ENCODE peak calls at places on chromosomes 6 and 20, in six cellular contexts. S is fibroblast of lung, R is ovary, I is PC-9, N is uterus, P is left ventricle myocardium inferior. E is an unnamed sample. For H3K4me1, the result is how much of the 10 kb centered on the place peaks cover.

GRCh38 chr6:28281288-28282064 is at the start of gene PGBD1:
- DNase-seq in R (peak), P (peak), N (peak), S (peak), I (peak), E (peak)

GRCh38 chr6:33672808-33673207 is 38.7 kb downstream of the UQCC2 start:
- DNase-seq in R (peak), I (peak), P (peak), N (no peak), S (peak), E (no peak)

GRCh38 chr20:17626217-17627007 is 55.6 kb downstream of the RRBP1 start:
- DNase-seq in N (no peak), I (no peak), P (peak), R (peak), S (no peak), E (peak)

GRCh38 chr6:167879612-167880011 is 52.9 kb downstream of the AFDN start:
- DNase-seq in P (no peak), I (no peak), N (no peak), R (no peak), S (no peak), E (no peak)

GRCh38 chr6:139173172-139173571 is 38.3 kb downstream of the HECA start:
- DNase-seq in I (no peak), R (no peak), S (no peak), P (no peak), N (no peak), E (no peak)

GRCh38 chr20:20824924-20825584 is 112.6 kb upstream of the RALGAPA2 start:
- DNase-seq in S (no peak), I (peak), P (peak), N (peak), R (peak), E (peak)

GRCh38 chr20:34522969-34523871 is 7.0 kb downstream of the DYNLRB1 start:
- DNase-seq in R (no peak), N (peak), P (peak), I (peak), S (peak), E (no peak)

GRCh38 chr20:57397004-57397692 is 6.0 kb downstream of the RBM38 start:
- DNase-seq in S (peak), R (peak), P (peak), N (no peak), I (no peak), E (no peak)

GRCh38 chr20:22339091-22339881 is 245.1 kb downstream of the FOXA2 start:
- DNase-seq in R (no peak), I (peak), N (no peak), S (peak), P (no peak), E (no peak)

GRCh38 chr6:41723178-41723935 is 12.1 kb downstream of the TFEB start:
- DNase-seq in N (peak), S (peak), I (peak), R (no peak), P (peak), E (peak)

GRCh38 chr20:52722926-52723325 is 249.2 kb upstream of the TSHZ2 start:
- DNase-seq in S (no peak), I (no peak), N (no peak), P (no peak), R (no peak), E (no peak)

GRCh38 chr6:72748759-72749158 is 126.9 kb downstream of the KCNQ5 start:
- DNase-seq in I (no peak), R (no peak), N (no peak), S (peak), P (no peak), E (no peak)

GRCh38 chr6:20400476-20401402 is 940 bp upstream of the E2F3 start:
- DNase-seq in S (peak), N (peak), P (peak), R (no peak), I (no peak), E (no peak)

GRCh38 chr20:14418441-14418840 is 81.0 kb upstream of the FLRT3 start:
- DNase-seq in R (no peak), N (no peak), S (no peak), P (no peak), I (no peak), E (no peak)

GRCh38 chr6:14765106-14765505 is 480.8 kb upstream of the JARID2 start:
- DNase-seq in R (no peak), I (no peak), N (no peak), S (peak), P (no peak), E (no peak)

GRCh38 chr6:41657131-41658094 is 19.1 kb downstream of the MDFI start:
- DNase-seq in S (no peak), N (no peak), I (no peak), P (no peak), R (no peak), E (no peak)

GRCh38 chr6:148550569-148550968 is 196.3 kb upstream of the UST start:
- DNase-seq in N (no peak), I (no peak), S (peak), R (no peak), P (no peak), E (no peak)

GRCh38 chr6:76707630-76708029 is 635.2 kb upstream of the IMPG1 start:
- DNase-seq in P (no peak), I (no peak), N (no peak), S (no peak), R (no peak), E (no peak)

GRCh38 chr6:54245265-54245664 is 63.0 kb upstream of the TINAG start:
- DNase-seq in P (no peak), S (no peak), I (no peak), N (no peak), R (no peak), E (no peak)

GRCh38 chr6:164005312-164005711 is 590.8 kb downstream of the QKI start:
- DNase-seq in R (no peak), N (no peak), P (no peak), I (no peak), S (peak), E (no peak)

GRCh38 chr6:35015996-35016395 is 125.1 kb downstream of the TCP11 start:
- DNase-seq in P (no peak), I (no peak), S (peak), N (no peak), R (no peak), E (no peak)

GRCh38 chr20:51326241-51326819 is 216.2 kb downstream of the NFATC2 start:
- DNase-seq in I (no peak), N (peak), P (peak), S (peak), R (no peak), E (no peak)

GRCh38 chr6:25452027-25452426 is 172.9 kb downstream of the CARMIL1 start:
- DNase-seq in P (no peak), N (no peak), I (no peak), S (no peak), R (no peak), E (no peak)

GRCh38 chr20:15561707-15562106 is 1011.5 kb downstream of the KIF16B start:
- DNase-seq in I (no peak), P (no peak), R (no peak), N (no peak), S (no peak), E (no peak)

GRCh38 chr6:117655380-117655779 is 19.9 kb upstream of the NUS1 start:
- DNase-seq in I (no peak), R (no peak), S (no peak), P (no peak), N (no peak), E (no peak)

GRCh38 chr6:21240709-21241108 is 352.8 kb upstream of the SOX4 start:
- DNase-seq in I (no peak), P (no peak), S (no peak), N (no peak), R (no peak), E (no peak)

GRCh38 chr6:106849130-106849529 is 125.4 kb downstream of the CD24 start:
- DNase-seq in I (no peak), R (no peak), N (no peak), P (no peak), S (no peak), E (no peak)

GRCh38 chr20:10654630-10655029 is 19.2 kb downstream of the JAG1 start:
- DNase-seq in R (peak), N (no peak), I (no peak), P (no peak), S (no peak), E (no peak)

GRCh38 chr6:99790679-99791078 is 184.0 kb downstream of the PRDM13 start:
- DNase-seq in P (no peak), I (no peak), R (no peak), S (no peak), N (no peak), E (no peak)

GRCh38 chr6:150145427-150145826 is 2.6 kb downstream of the PPP1R14C start:
- DNase-seq in N (no peak), R (no peak), P (no peak), I (no peak), S (no peak), E (no peak)

GRCh38 chr6:38035478-38035877 is 216.0 kb downstream of the ZFAND3 start:
- DNase-seq in S (no peak), N (no peak), I (no peak), P (no peak), R (no peak), E (no peak)

GRCh38 chr6:815348-815738 is 122.4 kb upstream of the EXOC2 start:
- DNase-seq in S (no peak), I (no peak), R (no peak), P (no peak), N (no peak), E (no peak)

GRCh38 chr20:23021941-23022340 is 13.2 kb upstream of the SSTR4 start:
- DNase-seq in P (no peak), N (no peak), I (no peak), R (no peak), S (no peak), E (no peak)

DNA sequence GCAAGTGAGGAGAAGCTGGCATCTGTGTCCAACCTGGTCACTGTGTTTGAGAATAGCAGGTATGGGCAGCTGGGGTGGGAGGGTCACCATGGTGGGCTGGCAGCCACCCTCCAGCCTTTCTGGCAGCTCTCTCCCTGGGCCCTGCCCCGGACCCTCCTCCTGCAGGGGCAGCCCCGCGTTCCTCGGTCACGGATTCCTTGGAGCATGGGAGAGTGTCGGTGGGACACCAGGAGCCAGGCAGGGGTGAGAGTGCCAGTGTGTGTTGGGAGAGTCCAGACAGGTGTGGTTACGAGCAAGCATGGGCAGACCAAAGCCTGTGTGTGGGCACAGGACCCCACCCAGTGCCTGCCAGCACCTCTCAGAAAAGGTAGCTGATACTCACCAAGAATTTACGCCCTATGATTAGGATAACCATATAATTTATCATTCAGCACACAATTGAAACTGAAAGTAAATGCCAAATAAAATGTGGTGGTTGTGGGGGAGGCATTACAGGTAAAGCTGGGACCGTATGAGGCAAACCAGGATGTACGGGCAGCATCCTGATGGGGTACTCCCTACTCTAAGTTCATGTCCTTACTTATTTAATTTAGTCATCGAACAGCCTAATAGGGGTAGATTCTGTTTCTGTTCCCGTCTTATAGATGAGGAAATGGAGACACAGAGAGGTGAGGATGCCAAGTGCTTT is 516 bp downstream of the FGD2 start:
- DNase-seq in R (no peak), I (no peak), N (no peak), P (no peak), S (no peak), E (no peak)
- H3K4me3 ChIP-seq in R (no peak), I (no peak), N (no peak), P (peak), S (no peak), E (peak)

GRCh38 chr20:62910777-62911497 is 15.4 kb downstream of the DIDO1 start:
- DNase-seq in R (no peak), N (no peak), I (no peak), P (no peak), S (no peak), E (no peak)

GRCh38 chr20:62906647-62907375 is 19.5 kb downstream of the DIDO1 start:
- DNase-seq in N (no peak), P (no peak), I (no peak), R (no peak), S (no peak), E (no peak)

GRCh38 chr20:62910217-62910766 is 16.0 kb downstream of the DIDO1 start:
- DNase-seq in S (no peak), R (no peak), N (no peak), I (no peak), P (no peak), E (no peak)

GRCh38 chr20:62907377-62908317 is 18.7 kb downstream of the DIDO1 start:
- DNase-seq in S (peak), N (no peak), R (no peak), I (no peak), P (no peak), E (no peak)

DNA sequence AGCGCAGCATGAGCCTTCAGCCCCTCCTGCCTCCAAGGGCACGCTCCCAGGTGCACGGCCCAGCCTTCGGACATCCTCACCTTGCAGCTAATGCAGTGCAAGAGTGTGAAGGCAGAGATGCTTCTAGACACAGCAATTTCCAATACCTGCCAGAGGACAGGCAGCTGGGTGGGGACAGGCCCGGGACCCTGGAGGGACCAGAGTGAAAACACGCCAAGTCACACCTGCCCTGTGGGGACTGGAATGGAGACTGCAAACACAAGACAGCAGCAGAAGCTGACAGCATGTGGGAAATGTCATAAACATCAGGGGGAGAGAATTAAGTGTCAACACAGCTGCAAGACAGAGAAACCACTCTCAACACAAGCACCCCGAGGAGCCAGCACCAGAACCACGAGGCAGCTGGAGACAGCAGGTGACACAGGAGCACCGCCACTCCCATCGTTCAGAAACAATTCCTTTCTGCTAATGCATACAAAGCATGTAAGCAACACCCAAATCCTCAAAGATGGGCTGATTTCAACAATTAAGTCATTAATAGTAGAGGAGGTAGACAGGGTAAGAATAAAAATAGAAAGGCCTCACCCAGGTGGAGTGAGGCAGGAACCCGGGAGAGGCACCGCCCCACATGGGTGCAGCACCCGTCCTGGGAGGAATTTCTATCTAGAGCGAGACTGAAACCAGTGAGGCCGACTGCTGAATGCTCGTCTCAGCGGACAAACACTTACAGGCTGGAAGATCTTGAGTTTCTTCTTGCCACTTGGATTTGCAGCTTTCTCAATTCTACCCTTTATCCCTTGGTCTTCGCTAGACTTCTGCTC is 17.1 kb downstream of the DIDO1 start:
- DNase-seq in N (no peak), S (no peak), R (no peak), I (no peak), P (no peak), E (no peak)
- H3K27ac ChIP-seq in N (no peak), S (no peak), R (no peak), I (no peak), P (no peak), E (no peak)

DNA sequence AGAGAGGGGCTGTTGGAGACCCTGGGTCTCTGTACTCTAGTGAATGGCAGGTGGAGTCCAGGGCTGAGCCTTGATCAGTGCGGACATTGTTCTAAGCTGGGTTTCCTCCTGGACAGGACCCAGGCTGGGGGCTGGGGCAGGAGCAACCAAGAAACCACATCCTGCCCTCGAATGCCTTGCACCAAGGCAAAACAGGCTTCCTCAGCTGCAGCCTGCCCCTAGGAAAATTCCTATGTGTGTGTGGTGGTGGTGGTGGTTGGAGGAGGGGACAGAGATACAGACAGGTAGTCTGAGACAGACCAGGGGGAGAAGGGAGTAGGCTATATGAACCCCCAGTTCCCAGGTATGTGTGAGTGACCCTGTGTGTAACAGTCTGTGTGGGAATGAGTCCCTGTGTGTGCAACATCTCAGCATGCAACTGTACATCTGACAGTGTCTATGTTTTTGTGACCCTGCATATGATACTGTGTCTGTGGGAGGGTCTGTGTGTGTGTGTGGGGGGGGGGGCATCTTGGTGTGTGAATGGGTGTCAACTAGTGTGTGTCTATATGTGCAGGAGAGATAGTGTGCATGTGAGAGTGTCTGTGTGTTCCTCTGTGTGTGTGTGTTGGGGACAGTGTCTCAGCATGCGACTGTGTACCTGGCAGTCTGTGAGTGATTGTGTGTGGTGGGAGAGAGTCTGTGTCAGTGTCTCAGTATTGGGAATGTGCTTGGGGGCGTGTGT is 3.0 kb downstream of the GLP1R start:
- DNase-seq in R (no peak), P (no peak), S (peak), N (no peak), I (peak), E (no peak)
- H3K4me1 ChIP-seq in R (under half), P (half or more), S (under half), N (under half), I (under half), E (under half)

GRCh38 chr6:16700202-16700997 is 60.9 kb downstream of the ATXN1 start:
- DNase-seq in P (no peak), N (no peak), R (no peak), S (peak), I (no peak), E (no peak)
- H3K4me3 ChIP-seq in P (peak), N (peak), R (peak), S (peak), I (no peak), E (peak)

GRCh38 chr6:36324191-36324590 is 12.5 kb downstream of the BNIP5 start:
- DNase-seq in I (no peak), S (no peak), N (no peak), P (no peak), R (no peak), E (no peak)

GRCh38 chr6:36324715-36325114 is 12.0 kb downstream of the BNIP5 start:
- DNase-seq in P (no peak), S (no peak), I (no peak), R (no peak), N (no peak), E (no peak)

GRCh38 chr6:36327226-36328009 is 9.3 kb downstream of the BNIP5 start:
- DNase-seq in N (no peak), R (no peak), I (no peak), P (no peak), S (no peak), E (no peak)

GRCh38 chr6:36328600-36328999 is 8.1 kb downstream of the BNIP5 start:
- DNase-seq in S (no peak), N (no peak), I (no peak), R (no peak), P (no peak), E (no peak)

DNA sequence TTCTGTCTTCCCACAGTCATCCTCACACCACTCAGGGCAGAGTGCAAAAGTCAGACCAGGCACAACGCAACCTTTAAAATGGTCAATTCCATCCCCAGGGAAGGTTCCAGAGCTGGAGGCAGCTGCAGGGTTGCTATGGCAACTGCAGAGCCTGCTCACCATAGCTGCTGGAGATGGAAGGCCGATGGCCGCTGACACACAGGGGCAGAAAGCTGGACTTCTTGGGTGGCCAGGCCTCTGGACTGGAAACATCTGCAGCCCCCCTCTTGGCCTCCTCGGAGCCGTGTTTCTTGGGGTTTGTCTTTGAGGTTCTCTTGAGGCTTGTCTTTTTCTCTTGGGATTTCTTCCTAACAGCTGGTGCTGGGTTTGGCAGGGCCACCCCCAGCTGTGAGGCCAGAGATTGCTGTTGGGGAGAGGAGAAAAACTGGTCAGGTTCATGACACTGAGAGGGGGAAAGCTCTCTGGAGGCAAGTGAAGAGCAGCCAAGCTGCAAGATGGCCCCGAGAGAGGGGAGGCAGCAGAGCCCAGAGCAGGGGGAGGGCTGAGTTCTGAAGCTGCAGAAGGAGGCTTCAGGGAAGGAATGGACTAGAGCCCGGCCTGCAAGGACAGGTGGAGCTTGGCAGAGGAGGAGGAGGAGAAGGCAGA is 10.2 kb downstream of the BNIP5 start:
- DNase-seq in P (no peak), S (no peak), I (no peak), N (no peak), R (no peak), E (no peak)
- H3K27ac ChIP-seq in P (no peak), S (no peak), I (no peak), N (no peak), R (no peak), E (no peak)